ENCODE peak calls at places on chromosomes 5 and 9, in six cellular contexts. Q is GM23248, W is GM13977, X is T1000, A is NCI-H2081, U is brain pericyte. O is an unnamed sample.

GRCh38 chr5:157689942-157690689 is 18.8 kb downstream of the C5orf52 start:
- DNase-seq in Q (peak), W (no peak), X (no peak), A (no peak), U (no peak), O (no peak)

GRCh38 chr9:12794024-12794799 is 19.4 kb downstream of the LURAP1L start:
- DNase-seq in Q (peak), W (no peak), X (no peak), A (no peak), U (no peak), O (no peak)

GRCh38 chr9:29176786-29177185 is 1603.5 kb upstream of the C9orf72 start:
- DNase-seq in Q (no peak), W (no peak), X (no peak), A (no peak), U (no peak), O (no peak)

GRCh38 chr5:8458038-8458383 is 589.1 kb downstream of the MTRR start:
- DNase-seq in Q (peak), W (no peak), X (no peak), A (peak), U (no peak), O (peak)

GRCh38 chr9:74765572-74765971 is 122.1 kb downstream of the TRPM6 start:
- DNase-seq in Q (no peak), W (no peak), X (no peak), A (no peak), U (no peak), O (no peak)

GRCh38 chr9:89112243-89112642 is 66.4 kb downstream of the SHC3 start:
- DNase-seq in Q (no peak), W (no peak), X (no peak), A (no peak), U (no peak), O (no peak)

GRCh38 chr5:159208508-159209437 is 580 bp downstream of the RNF145 start:
- DNase-seq in Q (peak), W (no peak), X (no peak), A (no peak), U (no peak), O (peak)

GRCh38 chr5:96703384-96703910 is 41.3 kb downstream of the CAST start:
- DNase-seq in Q (peak), W (peak), X (no peak), A (no peak), U (no peak), O (no peak)

GRCh38 chr5:68433921-68434879 is 218.6 kb downstream of the PIK3R1 start:
- DNase-seq in Q (peak), W (peak), X (peak), A (no peak), U (no peak), O (peak)

GRCh38 chr9:131635285-131635684 is 90.0 kb downstream of the PRRT1B start:
- DNase-seq in Q (peak), W (peak), X (peak), A (no peak), U (peak), O (peak)

O was measured in osteoblast.